ENCODE peak calls at places on chromosomes 6 and 20, in seven cellular contexts. E, K, R, C, L, P and Y are unnamed samples.
A peak's percentile ranks its signal among the peaks of the same experiment; 100 is the strongest.

GRCh38 chr20:34547844-34548613 is 10.5 kb upstream of the MAP1LC3A start:
- DNase-seq in E (no peak), K (no peak), R (no peak), C (no peak), L (no peak), P (no peak), Y (no peak)

GRCh38 chr20:59525500-59526241 is 78.7 kb upstream of the PHACTR3 start:
- DNase-seq in E (no peak), K (peak; percentile 63), R (peak; percentile 18), C (no peak), L (peak; percentile 29), P (peak; percentile 17), Y (no peak)

GRCh38 chr20:4027590-4028265 is 12.4 kb upstream of the RNF24 start:
- DNase-seq in E (no peak), K (no peak), R (no peak), C (peak; percentile 56), L (no peak), P (no peak), Y (no peak)

GRCh38 chr6:56073315-56073714 is 174.1 kb downstream of the COL21A1 start:
- DNase-seq in E (no peak), K (peak; percentile 45), R (no peak), C (no peak), L (no peak), P (no peak), Y (no peak)

GRCh38 chr6:43328528-43328927 is 19.9 kb upstream of the CRIP3 start:
- DNase-seq in E (no peak), K (no peak), R (no peak), C (no peak), L (no peak), P (no peak), Y (no peak)

GRCh38 chr6:158353851-158354508 is 41.7 kb downstream of the TULP4 start:
- DNase-seq in E (no peak), K (peak; percentile 12), R (no peak), C (no peak), L (peak; percentile 75), P (no peak), Y (no peak)

GRCh38 chr6:167493961-167494697 is 169.2 kb downstream of the TTLL2 start:
- DNase-seq in E (no peak), K (no peak), R (no peak), C (peak; percentile 64), L (no peak), P (no peak), Y (no peak)

GRCh38 chr6:39156763-39157162 is 41.8 kb upstream of the SAYSD1 start:
- DNase-seq in E (no peak), K (no peak), R (no peak), C (no peak), L (no peak), P (no peak), Y (no peak)

GRCh38 chr6:154448448-154449096 is 61.9 kb downstream of the CNKSR3 start:
- DNase-seq in E (no peak), K (peak; percentile 81), R (no peak), C (no peak), L (peak; percentile 18), P (no peak), Y (no peak)

GRCh38 chr6:127635091-127635490 is 58.1 kb downstream of the C6orf58 start:
- DNase-seq in E (no peak), K (no peak), R (no peak), C (no peak), L (no peak), P (no peak), Y (no peak)

GRCh38 chr6:54846857-54847721 is 518 bp downstream of the FAM83B start:
- DNase-seq in E (no peak), K (peak; percentile 17), R (no peak), C (no peak), L (peak; percentile 45), P (no peak), Y (no peak)

GRCh38 chr6:154766288-154766687 is 33.1 kb downstream of the SCAF8 start:
- DNase-seq in E (no peak), K (no peak), R (no peak), C (no peak), L (no peak), P (no peak), Y (no peak)

GRCh38 chr6:122751291-122751690 is 28.2 kb upstream of the FABP7 start:
- DNase-seq in E (no peak), K (no peak), R (no peak), C (no peak), L (no peak), P (no peak), Y (no peak)

GRCh38 chr6:139698526-139699182 is 324.2 kb upstream of the CITED2 start:
- DNase-seq in E (no peak), K (no peak), R (no peak), C (no peak), L (peak; percentile 53), P (no peak), Y (no peak)

GRCh38 chr6:43488667-43489276 is 11.4 kb downstream of the TJAP1 start:
- DNase-seq in E (no peak), K (peak; percentile 85), R (no peak), C (no peak), L (no peak), P (no peak), Y (no peak)

GRCh38 chr6:170084166-170084730 is 206.6 kb downstream of the DLL1 start:
- DNase-seq in E (no peak), K (no peak), R (no peak), C (peak; percentile 16), L (no peak), P (no peak), Y (no peak)

GRCh38 chr6:161631676-161632194 is 357.9 kb upstream of the AGPAT4 start:
- DNase-seq in E (peak; percentile 38), K (no peak), R (no peak), C (no peak), L (no peak), P (no peak), Y (no peak)

GRCh38 chr20:58988565-58988882 is 7.5 kb downstream of the NELFCD start:
- DNase-seq in E (no peak), K (no peak), R (no peak), C (no peak), L (no peak), P (no peak), Y (no peak)

GRCh38 chr20:51276331-51276730 is 253.4 kb upstream of the KCNG1 start:
- DNase-seq in E (no peak), K (peak; percentile 28), R (no peak), C (no peak), L (no peak), P (no peak), Y (no peak)

GRCh38 chr20:2749343-2749950 is 51.0 kb downstream of the CPXM1 start:
- DNase-seq in E (no peak), K (no peak), R (no peak), C (no peak), L (no peak), P (no peak), Y (no peak)

GRCh38 chr6:168157272-168158007 is 78.4 kb upstream of the FRMD1 start:
- DNase-seq in E (no peak), K (peak; percentile 52), R (no peak), C (peak; percentile 55), L (peak; percentile 21), P (no peak), Y (peak; percentile 91)

GRCh38 chr20:63198606-63199005 is 17.3 kb downstream of the YTHDF1 start:
- DNase-seq in E (no peak), K (no peak), R (no peak), C (no peak), L (no peak), P (no peak), Y (no peak)

GRCh38 chr20:34943808-34944568 is 11.6 kb downstream of the GSS start:
- DNase-seq in E (no peak), K (peak; percentile 64), R (no peak), C (no peak), L (peak; percentile 95), P (no peak), Y (no peak)

GRCh38 chr6:163249651-163250101 is 164.8 kb upstream of the QKI start:
- DNase-seq in E (no peak), K (peak; percentile 32), R (no peak), C (no peak), L (no peak), P (no peak), Y (peak; percentile 80)

GRCh38 chr20:45070932-45071632 is 29.8 kb downstream of the KCNS1 start:
- DNase-seq in E (no peak), K (peak; percentile 47), R (no peak), C (no peak), L (peak; percentile 69), P (no peak), Y (no peak)